ENCODE peak calls at places on chromosomes 12 and 14, in five cellular contexts. H, S, E, Q and K are unnamed samples.

GRCh38 chr12:119594399-119594730 is 791 bp downstream of the TMEM233 start:
- DNase-seq in S (no peak), E (peak), H (peak), Q (no peak), K (no peak)

GRCh38 chr12:65740873-65741600 is 83.2 kb upstream of the HMGA2 start:
- DNase-seq in E (no peak), H (peak), S (peak), Q (peak), K (peak)

GRCh38 chr12:100794441-100795192 is at the start of gene ANO4:
- DNase-seq in Q (no peak), E (no peak), H (no peak), S (no peak), K (no peak)

GRCh38 chr14:33408291-33408690 is 469.6 kb downstream of the NPAS3 start:
- DNase-seq in E (no peak), Q (no peak), H (no peak), S (no peak), K (no peak)

GRCh38 chr12:111409403-111410228 is 3.9 kb downstream of the SH2B3 start:
- DNase-seq in Q (peak), S (peak), E (peak), H (no peak), K (peak)

GRCh38 chr14:68374682-68375081 is 418.2 kb downstream of the ZFP36L1 start:
- DNase-seq in H (no peak), S (no peak), Q (no peak), E (no peak), K (no peak)

GRCh38 chr14:86012391-86012790 is 482.4 kb downstream of the FLRT2 start:
- DNase-seq in Q (no peak), E (no peak), S (no peak), H (no peak), K (no peak)

GRCh38 chr14:32938719-32939253 is at the start of gene NPAS3:
- DNase-seq in H (no peak), Q (peak), S (no peak), E (no peak), K (no peak)

GRCh38 chr14:104702106-104702505 is 12.7 kb downstream of the INF2 start:
- DNase-seq in S (no peak), Q (no peak), H (no peak), E (no peak), K (no peak)

GRCh38 chr12:121826318-121826954 is 22.6 kb downstream of the SETD1B start:
- DNase-seq in Q (no peak), H (no peak), S (no peak), E (no peak), K (no peak)

GRCh38 chr12:103908877-103909276 is 21.3 kb upstream of the HSP90B1 start:
- DNase-seq in S (no peak), Q (no peak), H (no peak), E (no peak), K (no peak)

GRCh38 chr14:67547224-67547780 is 14.2 kb downstream of the PLEKHH1 start:
- DNase-seq in H (no peak), S (no peak), E (no peak), Q (no peak), K (no peak)

GRCh38 chr14:55514819-55515470 is 65.1 kb upstream of the KTN1 start:
- DNase-seq in H (no peak), Q (no peak), E (no peak), S (no peak), K (no peak)

GRCh38 chr12:1457901-1458300 is 136.5 kb downstream of the FBXL14 start:
- DNase-seq in Q (no peak), S (no peak), H (no peak), E (no peak), K (no peak)

GRCh38 chr14:74077401-74077800 is 6.9 kb downstream of the ALDH6A1 start:
- DNase-seq in Q (no peak), S (no peak), E (no peak), H (peak), K (no peak)

GRCh38 chr14:77760381-77761204 is at the start of gene SNW1:
- DNase-seq in E (peak), S (peak), H (peak), Q (peak), K (peak)

GRCh38 chr12:62758216-62758615 is 176.7 kb downstream of the PPM1H start:
- DNase-seq in E (no peak), S (no peak), H (no peak), Q (no peak), K (no peak)

GRCh38 chr12:11743333-11743732 is 93.9 kb downstream of the ETV6 start:
- DNase-seq in E (no peak), S (no peak), Q (no peak), H (no peak), K (no peak)

GRCh38 chr12:57299514-57300016 is 48.6 kb upstream of the STAC3 start:
- DNase-seq in E (no peak), S (no peak), H (no peak), Q (no peak), K (no peak)

GRCh38 chr14:55620277-55620676 is 40.3 kb downstream of the KTN1 start:
- DNase-seq in S (no peak), E (no peak), Q (no peak), H (no peak), K (no peak)

GRCh38 chr12:31603546-31604009 is 12.6 kb upstream of the DENND5B start:
- DNase-seq in Q (no peak), E (peak), S (no peak), H (no peak), K (no peak)

GRCh38 chr12:53320352-53321195 is 836 bp downstream of the AAAS start:
- DNase-seq in E (no peak), Q (no peak), H (no peak), S (no peak), K (no peak)

GRCh38 chr12:94596596-94596995 is 53.8 kb downstream of the TMCC3 start:
- DNase-seq in H (no peak), E (no peak), Q (no peak), S (no peak), K (no peak)

GRCh38 chr14:104773505-104774452 is 20.8 kb downstream of the SIVA1 start:
- DNase-seq in S (no peak), E (no peak), Q (no peak), H (no peak), K (no peak)

GRCh38 chr12:46517579-46517962 is 145.0 kb upstream of the SLC38A2 start:
- DNase-seq in H (no peak), Q (no peak), S (no peak), E (no peak), K (no peak)

GRCh38 chr12:70052931-70053497 is 190.2 kb upstream of the CNOT2 start:
- DNase-seq in Q (no peak), E (no peak), S (no peak), H (no peak), K (peak)

GRCh38 chr14:74425525-74426201 is 347 bp downstream of the SYNDIG1L start:
- DNase-seq in Q (peak), S (peak), H (peak), E (no peak), K (no peak)

GRCh38 chr12:10075451-10075850 is 23.3 kb downstream of the CLEC1A start:
- DNase-seq in Q (no peak), S (no peak), H (no peak), E (no peak), K (no peak)

GRCh38 chr12:18747960-18748359 is 10.0 kb downstream of the CAPZA3 start:
- DNase-seq in S (no peak), Q (no peak), H (no peak), E (no peak), K (no peak)

GRCh38 chr14:35384386-35385041 is 20.0 kb downstream of the NFKBIA start:
- DNase-seq in H (no peak), Q (peak), E (no peak), S (no peak), K (no peak)

GRCh38 chr14:34055545-34055944 is 104.7 kb upstream of the EGLN3 start:
- DNase-seq in S (no peak), E (no peak), H (no peak), Q (no peak), K (no peak)

GRCh38 chr14:100566119-100566518 is 21.1 kb downstream of the BEGAIN start:
- DNase-seq in S (no peak), E (no peak), Q (no peak), H (no peak), K (no peak)

GRCh38 chr12:20421338-20421890 is 53.1 kb downstream of the PDE3A start:
- DNase-seq in E (no peak), S (no peak), H (no peak), Q (peak), K (no peak)

GRCh38 chr14:22472935-22473854 is 115.8 kb downstream of the DAD1 start:
- DNase-seq in E (peak), H (peak), Q (no peak), S (no peak), K (peak)